ENCODE peak calls at places on chromosomes 6 and 20, in six cellular contexts. A is A549; M is cardiac muscle cell; P is stomach; G is PC-9; B is CD8-positive, alpha-beta T cell. S is an unnamed sample. For H3K9me3, the result is how much of the 10 kb centered on the place peaks cover.

GRCh38 chr6:140059947-140060346 is 685.5 kb upstream of the CITED2 start:
- DNase-seq in G (no peak), A (no peak), M (no peak), B (no peak), P (no peak), S (no peak)

GRCh38 chr6:29552512-29553051 is 7.0 kb downstream of the UBD start:
- DNase-seq in M (peak), A (no peak), G (no peak), P (no peak), B (no peak), S (peak)

GRCh38 chr20:33851842-33852466 is 40.8 kb downstream of the CHMP4B start:
- DNase-seq in A (no peak), G (no peak), M (no peak), B (no peak), P (no peak), S (no peak)

GRCh38 chr6:38789256-38789655 is 74.1 kb downstream of the DNAH8 start:
- DNase-seq in M (no peak), G (no peak), A (no peak), B (no peak), P (no peak), S (no peak)

GRCh38 chr20:24675651-24676352 is 206.4 kb downstream of the SYNDIG1 start:
- DNase-seq in P (no peak), G (no peak), A (no peak), B (no peak), M (no peak), S (no peak)

GRCh38 chr20:52830598-52830997 is 141.6 kb upstream of the TSHZ2 start:
- DNase-seq in B (no peak), P (no peak), M (no peak), A (no peak), G (no peak), S (no peak)

GRCh38 chr6:8108031-8108660 is 5.8 kb upstream of the EEF1E1 start:
- DNase-seq in P (no peak), M (peak), B (no peak), A (peak), G (peak), S (peak)

GRCh38 chr20:16078172-16078898 is 494.9 kb downstream of the KIF16B start:
- DNase-seq in A (no peak), B (no peak), M (no peak), P (no peak), G (no peak), S (no peak)

GRCh38 chr6:1378224-1379025 is 11.0 kb upstream of the FOXF2 start:
- DNase-seq in P (no peak), B (no peak), G (no peak), A (no peak), M (no peak), S (no peak)

GRCh38 chr6:127078669-127079068 is 39.8 kb upstream of the RSPO3 start:
- DNase-seq in M (no peak), G (no peak), B (no peak), A (no peak), P (no peak), S (no peak)

GRCh38 chr6:127080081-127080480 is 38.4 kb upstream of the RSPO3 start:
- DNase-seq in P (no peak), G (no peak), B (no peak), M (no peak), A (no peak), S (no peak)

GRCh38 chr6:127073222-127073621 is 45.2 kb upstream of the RSPO3 start:
- DNase-seq in B (no peak), A (no peak), P (no peak), G (no peak), M (no peak), S (no peak)

GRCh38 chr6:127079681-127080080 is 38.8 kb upstream of the RSPO3 start:
- DNase-seq in B (no peak), G (no peak), P (no peak), A (no peak), M (no peak), S (no peak)

GRCh38 chr6:127077886-127078285 is 40.6 kb upstream of the RSPO3 start:
- DNase-seq in B (no peak), A (no peak), M (no peak), P (no peak), G (no peak), S (no peak)
- H3K9me3 ChIP-seq in B (under half), A (under half), M (under half), P (under half), G (under half), S (under half)

GRCh38 chr6:3088853-3089445 is 20.7 kb downstream of the RIPK1 start:
- DNase-seq in M (no peak), A (no peak), B (no peak), G (no peak), P (no peak), S (no peak)
- H3K9me3 ChIP-seq in M (under half), A (under half), B (under half), G (under half), P (under half), S (under half)

GRCh38 chr6:57329933-57330332 is 12.5 kb downstream of the PRIM2 start:
- DNase-seq in M (no peak), P (no peak), G (no peak), B (no peak), A (no peak), S (no peak)

GRCh38 chr6:57327311-57327710 is 9.9 kb downstream of the PRIM2 start:
- DNase-seq in B (no peak), M (no peak), G (no peak), P (no peak), A (no peak), S (no peak)

GRCh38 chr6:57324538-57324937 is 7.1 kb downstream of the PRIM2 start:
- DNase-seq in M (no peak), B (no peak), P (no peak), A (no peak), G (no peak), S (peak)

GRCh38 chr6:57328074-57328473 is 10.6 kb downstream of the PRIM2 start:
- DNase-seq in G (no peak), B (no peak), M (no peak), A (no peak), P (no peak), S (no peak)
- H3K9me3 ChIP-seq in G (under half), B (under half), M (under half), A (under half), P (under half), S (under half)

DNA sequence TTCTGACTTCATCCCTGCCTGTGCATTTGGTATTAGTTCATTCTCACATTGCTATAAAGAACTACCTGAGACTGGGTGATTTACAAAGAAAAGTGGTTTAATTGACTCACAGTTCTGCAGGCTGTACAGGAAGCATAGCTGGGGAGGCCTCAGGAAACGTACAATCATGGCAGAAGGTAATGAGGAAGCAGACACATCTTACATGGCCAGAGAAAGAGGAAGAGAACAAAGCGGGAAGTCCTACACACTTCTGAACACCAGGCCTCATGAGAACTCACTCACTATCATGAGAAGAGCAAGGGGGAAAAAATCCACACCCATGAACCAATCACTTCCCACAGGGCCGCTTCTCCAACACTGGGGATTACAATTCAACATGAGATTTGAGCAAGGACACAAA is 303.9 kb downstream of the CBLN4 start:
- DNase-seq in P (no peak), B (no peak), A (no peak), G (no peak), M (no peak), S (no peak)
- H3K9me3 ChIP-seq in P (under half), B (under half), A (under half), G (under half), M (under half), S (under half)

GRCh38 chr6:27452496-27452897 is 20.4 kb downstream of the ZNF184 start:
- DNase-seq in P (no peak), A (no peak), G (no peak), B (no peak), M (no peak), S (peak)

GRCh38 chr6:27448456-27448855 is 24.4 kb downstream of the ZNF184 start:
- DNase-seq in A (no peak), B (no peak), M (no peak), G (no peak), P (no peak), S (no peak)

DNA sequence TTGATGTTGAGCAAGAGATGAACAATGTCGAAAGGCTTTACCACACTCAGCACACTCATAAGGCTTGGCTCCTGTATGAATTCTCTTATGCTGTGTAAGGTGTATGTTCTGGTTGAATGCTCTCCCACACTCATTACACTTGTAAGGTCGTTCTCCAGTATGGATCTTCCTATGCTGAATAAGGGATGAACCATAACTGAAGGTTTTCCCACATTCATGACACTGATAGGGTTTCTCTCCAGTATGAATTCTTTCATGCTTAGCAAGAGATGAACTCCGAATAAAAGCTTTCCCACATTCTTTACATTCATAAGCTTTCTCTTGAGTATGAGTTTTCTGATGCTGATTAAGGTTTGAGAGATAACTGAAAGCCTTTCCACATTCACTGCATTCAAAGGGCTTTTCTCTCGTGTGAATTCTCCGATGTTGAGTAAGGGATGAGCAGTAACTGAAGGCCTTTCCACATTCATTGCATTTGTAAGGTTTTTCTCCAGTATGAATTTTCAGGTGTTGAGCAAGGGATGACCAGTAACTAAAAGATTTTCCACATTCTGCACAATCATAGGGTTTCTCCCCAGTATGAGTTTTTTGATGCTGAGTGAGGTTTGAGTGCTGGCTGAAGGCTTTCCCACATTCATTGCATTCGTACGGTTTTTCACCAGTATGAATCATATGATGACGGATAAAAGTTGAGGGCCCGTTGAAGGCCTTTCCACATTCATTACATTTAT is 21.1 kb downstream of the ZNF184 start:
- DNase-seq in A (no peak), B (no peak), P (no peak), M (no peak), G (no peak), S (no peak)
- H3K9me3 ChIP-seq in A (half or more), B (half or more), P (half or more), M (under half), G (half or more), S (under half)

S was measured in SJCRH30.